ENCODE peak calls at places on chromosomes 5 and 9, in seven cellular contexts. J, B, C, R, D, A and K are unnamed samples.

GRCh38 chr5:114243281-114243982 is 118.4 kb upstream of the KCNN2 start:
- DNase-seq in J (no peak), C (peak), A (no peak), R (no peak), D (peak), B (no peak), K (no peak)

GRCh38 chr5:73625905-73626811 is at the start of gene ARHGEF28:
- DNase-seq in B (peak), A (no peak), J (peak), C (peak), R (peak), D (peak), K (no peak)

GRCh38 chr5:160312139-160312959 is at the start of gene CCNJL:
- DNase-seq in J (peak), B (peak), R (peak), D (peak), A (no peak), C (peak), K (no peak)

GRCh38 chr5:170660531-170660930 is 123.0 kb upstream of the GABRP start:
- DNase-seq in C (no peak), A (no peak), B (no peak), D (no peak), J (no peak), R (no peak), K (no peak)

GRCh38 chr9:15509931-15510788 is 610 bp downstream of the PSIP1 start:
- DNase-seq in B (peak), J (peak), C (no peak), A (no peak), R (peak), D (peak), K (peak)

GRCh38 chr5:96861044-96861443 is 15.3 kb upstream of the ERAP2 start:
- DNase-seq in D (no peak), R (no peak), J (no peak), A (no peak), B (no peak), C (no peak), K (no peak)

GRCh38 chr5:10460252-10460906 is 18.7 kb downstream of the ROPN1L start:
- DNase-seq in R (no peak), D (no peak), A (no peak), C (no peak), J (no peak), B (no peak), K (no peak)

GRCh38 chr5:11384441-11385250 is 519.6 kb downstream of the CTNND2 start:
- DNase-seq in B (peak), C (no peak), A (no peak), D (no peak), R (no peak), J (peak), K (no peak)

GRCh38 chr5:143004361-143004802 is 234.2 kb downstream of the ARHGAP26 start:
- DNase-seq in J (no peak), D (no peak), A (no peak), B (no peak), R (no peak), C (no peak), K (no peak)

GRCh38 chr5:141382469-141383294 is at the start of gene PCDHGA7:
- DNase-seq in D (no peak), J (no peak), A (no peak), R (no peak), C (peak), B (no peak), K (peak)

GRCh38 chr9:35406183-35406959 is 83.5 kb upstream of the RUSC2 start:
- DNase-seq in A (peak), J (peak), R (peak), B (peak), C (no peak), D (peak), K (peak)

GRCh38 chr9:87223397-87224246 is 274.0 kb upstream of the DAPK1 start:
- DNase-seq in A (no peak), R (no peak), C (peak), B (no peak), J (peak), D (peak), K (peak)

GRCh38 chr9:123372766-123373446 is 16.9 kb downstream of the CRB2 start:
- DNase-seq in B (no peak), A (no peak), C (no peak), J (no peak), D (no peak), R (no peak), K (no peak)

GRCh38 chr5:118253401-118254061 is 734.8 kb downstream of the DTWD2 start:
- DNase-seq in A (no peak), J (no peak), C (no peak), B (no peak), D (no peak), R (no peak), K (no peak)

GRCh38 chr5:56900395-56900794 is 9.0 kb upstream of the SETD9 start:
- DNase-seq in C (peak), A (no peak), R (no peak), D (peak), J (no peak), B (no peak), K (no peak)

GRCh38 chr9:36151306-36152210 is 15.0 kb downstream of the GLIPR2 start:
- DNase-seq in A (no peak), B (no peak), J (peak), D (peak), R (no peak), C (peak), K (peak)

GRCh38 chr5:171709930-171710329 is 75.7 kb upstream of the SMIM23 start:
- DNase-seq in J (peak), A (no peak), B (peak), C (no peak), D (no peak), R (no peak), K (peak)

GRCh38 chr9:13354733-13355132 is 75.2 kb upstream of the MPDZ start:
- DNase-seq in B (no peak), D (no peak), R (no peak), J (no peak), C (peak), A (no peak), K (no peak)

GRCh38 chr5:14724633-14725032 is 60.1 kb downstream of the OTULIN start:
- DNase-seq in J (no peak), A (no peak), C (no peak), B (no peak), D (no peak), R (no peak), K (no peak)

GRCh38 chr9:100355561-100355960 is 2.8 kb upstream of the TEX10 start:
- DNase-seq in R (no peak), J (no peak), A (no peak), D (peak), C (no peak), B (no peak), K (no peak)

GRCh38 chr5:91928751-91929521 is 545.8 kb upstream of the ARRDC3 start:
- DNase-seq in C (peak), R (no peak), A (no peak), B (no peak), D (peak), J (peak), K (peak)

GRCh38 chr9:14170392-14170931 is 143.5 kb downstream of the NFIB start:
- DNase-seq in R (no peak), D (no peak), A (no peak), B (no peak), J (no peak), C (no peak), K (peak)

GRCh38 chr9:12695474-12695873 is 2.3 kb downstream of the TYRP1 start:
- DNase-seq in J (no peak), D (no peak), A (no peak), C (no peak), R (no peak), B (no peak), K (no peak)

GRCh38 chr5:142906863-142907671 is 136.9 kb downstream of the ARHGAP26 start:
- DNase-seq in C (peak), J (no peak), B (no peak), D (peak), R (no peak), A (no peak), K (no peak)

GRCh38 chr9:105405514-105406131 is 42.2 kb upstream of the FSD1L start:
- DNase-seq in A (no peak), D (peak), B (no peak), J (no peak), C (peak), R (no peak), K (no peak)

GRCh38 chr5:172348084-172348483 is 64.5 kb upstream of the UBTD2 start:
- DNase-seq in A (no peak), C (no peak), R (no peak), B (no peak), J (no peak), D (no peak), K (peak)

GRCh38 chr5:136016945-136017530 is 11.8 kb upstream of the TGFBI start:
- DNase-seq in R (no peak), A (no peak), J (no peak), B (no peak), C (peak), D (peak), K (no peak)

DNA sequence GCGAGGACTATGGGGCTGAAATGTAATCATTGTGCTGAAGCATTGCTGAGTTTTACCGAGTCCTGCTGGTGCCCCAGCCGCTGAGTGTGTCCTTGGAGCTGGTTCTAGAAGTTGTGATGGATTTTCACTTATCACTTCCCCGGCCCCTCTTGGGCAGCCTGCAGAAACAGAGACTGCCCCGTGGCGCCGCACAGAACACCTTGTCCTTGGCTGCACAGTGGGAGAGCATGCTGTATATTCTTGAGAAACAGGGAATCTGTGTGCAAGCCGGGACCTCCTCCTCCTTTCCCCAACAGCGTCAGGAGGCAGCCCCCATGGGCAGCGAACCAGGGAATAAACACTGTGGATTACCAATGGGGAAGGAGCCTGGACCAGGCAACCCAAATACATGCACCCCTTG is 90.6 kb upstream of the RUFY1 start:
- DNase-seq in B (no peak), D (no peak), J (no peak), R (no peak), A (no peak), C (no peak), K (no peak)
- H2BK120ac ChIP-seq in B (no peak), D (no peak), J (no peak), R (no peak), A (no peak), C (no peak), K (no peak)

GRCh38 chr9:121216406-121216805 is 14.7 kb upstream of the RAB14 start:
- DNase-seq in J (no peak), R (no peak), C (no peak), B (no peak), D (no peak), A (no peak), K (no peak)

GRCh38 chr9:121217609-121218292 is 16.1 kb upstream of the RAB14 start:
- DNase-seq in A (no peak), B (no peak), C (peak), J (no peak), D (no peak), R (no peak), K (no peak)

GRCh38 chr9:121214005-121214404 is 12.3 kb upstream of the RAB14 start:
- DNase-seq in C (no peak), J (no peak), D (no peak), R (no peak), A (no peak), B (no peak), K (no peak)

GRCh38 chr9:121210536-121210935 is 8.9 kb upstream of the RAB14 start:
- DNase-seq in C (no peak), J (no peak), A (no peak), R (no peak), D (no peak), B (no peak), K (no peak)

DNA sequence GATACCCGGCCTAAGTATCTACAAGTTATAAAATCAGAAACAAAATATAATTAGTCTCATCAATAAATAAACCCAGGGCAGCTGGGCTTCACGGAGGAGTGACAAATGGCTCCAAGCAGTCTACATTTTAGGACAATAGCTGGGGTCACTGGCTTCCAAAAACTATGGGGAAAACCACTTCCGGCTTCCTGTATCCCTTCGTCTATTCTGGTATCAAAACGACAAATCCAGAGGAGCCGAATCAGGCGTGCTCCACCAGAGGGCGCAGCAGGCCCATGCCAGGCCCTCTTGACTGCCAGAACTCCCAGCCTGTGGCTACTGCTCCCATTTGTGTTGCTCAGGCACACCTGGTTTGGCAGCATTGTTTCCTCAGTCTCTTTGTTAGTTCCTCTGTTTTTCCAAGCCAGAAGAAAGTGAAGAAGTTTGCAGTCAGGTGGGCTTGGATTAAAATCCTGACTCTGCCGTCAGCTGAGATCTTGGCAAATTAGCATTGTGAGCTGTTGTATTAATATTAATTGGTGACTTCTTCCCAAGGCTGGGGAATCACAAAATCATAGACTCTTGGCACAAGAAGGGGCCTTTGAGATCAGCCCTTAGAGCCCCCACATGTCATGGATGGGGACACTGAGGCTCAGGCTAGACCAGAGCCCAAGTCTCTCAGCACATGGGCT is 11.6 kb upstream of the RAB14 start:
- DNase-seq in R (peak), A (peak), C (peak), D (peak), B (peak), J (peak), K (peak)
- H2BK120ac ChIP-seq in R (no peak), A (no peak), C (peak), D (no peak), B (no peak), J (no peak), K (no peak)

GRCh38 chr5:29085142-29085541 is 2046.8 kb upstream of the CDH9 start:
- DNase-seq in R (no peak), J (no peak), A (no peak), D (no peak), B (no peak), C (no peak), K (no peak)

DNA sequence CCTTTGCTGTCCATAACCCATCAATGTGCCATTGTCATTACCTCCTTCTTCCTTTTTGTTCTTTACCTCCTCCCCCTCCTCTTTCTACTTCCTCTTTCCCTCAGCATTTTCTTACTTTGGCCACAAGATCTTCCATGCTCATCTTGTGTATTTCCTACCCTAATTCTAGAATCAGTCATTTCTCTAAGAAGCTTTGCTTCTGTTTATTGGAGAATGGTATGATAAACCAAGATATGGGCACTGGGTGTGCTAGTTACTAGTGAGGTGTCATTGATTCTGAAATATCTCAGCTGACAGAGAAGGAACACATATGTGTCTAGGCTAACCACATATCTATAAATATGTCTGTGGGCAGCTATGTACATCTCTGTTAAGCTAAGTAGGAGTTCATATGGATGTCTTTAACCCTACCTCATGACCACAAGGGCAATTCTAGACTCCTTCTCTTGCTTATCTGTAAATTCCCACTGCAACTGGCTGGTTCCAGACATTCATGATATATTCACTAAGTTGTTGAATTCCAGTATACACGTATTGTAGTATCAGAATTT is 2051.3 kb upstream of the CDH9 start:
- DNase-seq in A (no peak), J (no peak), C (no peak), D (no peak), R (no peak), B (no peak), K (no peak)
- H2BK120ac ChIP-seq in A (no peak), J (no peak), C (no peak), D (no peak), R (no peak), B (no peak), K (no peak)

GRCh38 chr5:108353087-108353486 is 28.8 kb downstream of the FBXL17 start:
- DNase-seq in B (no peak), A (no peak), R (no peak), J (no peak), C (no peak), D (no peak), K (no peak)
- H2BK120ac ChIP-seq in B (no peak), A (no peak), R (no peak), J (no peak), C (no peak), D (no peak), K (no peak)

DNA sequence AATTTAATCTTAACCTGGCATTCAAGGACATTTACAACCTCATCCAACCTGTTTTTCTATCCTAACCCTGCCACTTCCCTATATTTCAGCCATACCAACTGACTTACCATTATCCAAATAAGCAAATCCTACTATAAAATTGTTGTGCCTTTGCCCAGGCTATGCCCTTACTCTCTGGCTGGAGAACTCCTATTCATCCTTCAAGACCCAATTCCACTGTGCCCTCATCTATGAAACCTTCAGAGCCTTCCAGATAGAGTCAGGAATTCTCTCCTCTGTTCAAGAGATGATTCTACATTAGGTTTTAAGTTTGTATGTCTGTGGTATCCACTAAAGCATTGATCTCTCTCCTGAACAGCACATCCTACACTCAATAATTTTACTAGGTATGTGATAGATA is 46.3 kb upstream of the MSX2 start:
- DNase-seq in D (no peak), R (no peak), C (no peak), B (no peak), J (no peak), A (no peak), K (no peak)
- H2BK120ac ChIP-seq in D (no peak), R (no peak), C (no peak), B (no peak), J (no peak), A (no peak), K (no peak)

DNA sequence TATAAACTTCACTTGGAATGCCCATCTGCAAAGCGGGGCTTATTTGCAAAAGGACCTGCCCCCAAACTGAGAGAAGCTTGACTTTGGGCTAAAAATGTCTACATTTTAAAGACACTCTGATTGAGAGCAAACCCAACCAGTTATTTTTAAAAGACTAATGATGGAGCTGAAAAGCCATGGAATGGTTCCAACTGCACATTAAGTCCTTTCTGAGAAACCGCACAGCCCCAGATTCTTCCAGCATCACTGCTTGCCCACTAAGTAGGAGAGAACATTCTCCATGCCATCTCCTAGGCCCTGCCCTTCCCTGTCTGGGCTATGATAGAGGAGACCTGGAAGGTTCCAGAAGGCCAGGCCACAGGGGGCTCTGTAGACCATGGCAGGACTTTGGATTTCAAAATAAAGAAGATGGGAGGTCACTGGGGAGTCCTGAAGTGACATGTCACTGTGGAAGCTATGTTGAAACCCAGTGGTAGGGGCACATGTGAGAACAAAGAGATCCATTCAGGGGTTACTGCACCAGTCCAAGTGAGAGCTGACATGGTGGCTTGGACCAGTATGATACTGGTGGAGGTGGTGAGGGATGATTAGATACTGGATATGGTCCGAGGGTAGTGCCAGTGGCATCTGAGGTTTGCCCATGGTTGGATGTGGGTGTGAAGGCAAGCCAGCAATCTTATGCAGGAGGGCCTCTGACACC is 179.2 kb downstream of the DAB2IP start:
- DNase-seq in C (no peak), B (no peak), R (no peak), J (no peak), A (no peak), D (no peak), K (no peak)
- H2BK120ac ChIP-seq in C (no peak), B (no peak), R (no peak), J (no peak), A (no peak), D (no peak), K (no peak)

DNA sequence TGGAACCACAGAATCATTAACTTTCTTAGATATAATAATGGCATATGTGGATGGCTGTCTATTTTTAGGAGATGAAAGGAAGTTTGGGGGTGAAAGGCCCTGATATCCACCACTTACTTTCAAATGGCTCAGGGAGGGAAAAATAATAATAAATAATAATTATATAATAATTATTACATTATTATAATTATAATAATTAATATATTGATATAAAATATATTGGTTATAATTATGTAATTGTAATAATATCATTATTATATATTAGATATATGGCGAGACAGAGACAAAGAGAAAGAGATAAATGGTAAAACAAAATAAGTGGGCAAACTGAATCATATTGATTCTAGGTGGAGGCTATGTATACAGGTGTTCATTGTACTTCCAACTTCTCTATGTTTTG is 136.6 kb downstream of the GAPVD1 start:
- DNase-seq in R (no peak), J (no peak), A (no peak), C (no peak), B (no peak), D (no peak), K (no peak)
- H2BK120ac ChIP-seq in R (no peak), J (no peak), A (no peak), C (no peak), B (no peak), D (no peak), K (no peak)